ENCODE peak calls at places on chromosome 17, in eight cellular contexts. L is NT2/D1; J is tibial artery; P is transverse colon; R is bronchial epithelial cell; U is activated CD4-positive, alpha-beta T cell treated with anti-CD3 and anti-CD28 coated beads, Interleukin-2, amount 10 ng/mL, durations not matched to agents 7 days and 5 days; Q is glutamatergic neuron; O is MM.1S. Y is an unnamed sample.

GRCh38 chr17:44281570-44281969 is 13.6 kb upstream of the SLC4A1 start:
- DNase-seq in O (no peak), P (no peak), U (no peak), Q (no peak), R (no peak), J (no peak), L (no peak), Y (no peak)

GRCh38 chr17:38572665-38573365 is 32.9 kb downstream of the SRCIN1 start:
- DNase-seq in P (no peak), L (no peak), U (no peak), J (no peak), R (no peak), O (peak), Q (peak), Y (peak)

GRCh38 chr17:47895254-47895855 is 681 bp upstream of the SP2 start:
- DNase-seq in U (peak), O (peak), L (no peak), Q (no peak), R (peak), P (peak), J (no peak), Y (peak)

GRCh38 chr17:8542599-8542998 is 87.9 kb downstream of the MYH10 start:
- DNase-seq in J (no peak), P (no peak), U (no peak), O (no peak), R (no peak), Q (no peak), L (no peak), Y (no peak)

GRCh38 chr17:73637866-73638265 is 6.4 kb downstream of the SDK2 start:
- DNase-seq in Q (no peak), O (no peak), U (no peak), P (no peak), R (no peak), L (no peak), J (peak), Y (peak)

GRCh38 chr17:9020096-9020823 is 1.1 kb upstream of the NTN1 start:
- DNase-seq in Q (no peak), P (no peak), R (no peak), J (peak), U (no peak), L (no peak), O (no peak), Y (no peak)

GRCh38 chr17:34485999-34486398 is 93.4 kb upstream of the TMEM132E start:
- DNase-seq in P (no peak), Q (no peak), L (no peak), U (no peak), J (no peak), O (no peak), R (peak), Y (no peak)

GRCh38 chr17:78988152-78988551 is 8.4 kb upstream of the LGALS3BP start:
- DNase-seq in R (no peak), L (no peak), U (no peak), Q (no peak), P (no peak), O (no peak), J (no peak), Y (no peak)

GRCh38 chr17:41864498-41864836 is 756 bp downstream of the KLHL11 start:
- DNase-seq in J (no peak), O (no peak), P (no peak), U (no peak), L (no peak), R (no peak), Q (no peak), Y (no peak)

GRCh38 chr17:43142153-43142552 is 17.0 kb upstream of the BRCA1 start:
- DNase-seq in O (no peak), L (no peak), Q (no peak), R (no peak), J (no peak), U (no peak), P (no peak), Y (no peak)

GRCh38 chr17:73980517-73980916 is 223.0 kb upstream of the RPL38 start:
- DNase-seq in U (no peak), L (no peak), Q (no peak), J (no peak), R (no peak), P (no peak), O (no peak), Y (no peak)

GRCh38 chr17:76265624-76266243 is 586 bp downstream of the UBALD2 start:
- DNase-seq in J (peak), P (peak), O (no peak), R (no peak), U (peak), L (no peak), Q (peak), Y (peak)

GRCh38 chr17:69773081-69773480 is 301.9 kb upstream of the KCNJ16 start:
- DNase-seq in O (no peak), P (no peak), J (no peak), L (no peak), Q (no peak), R (no peak), U (no peak), Y (no peak)

Y was measured in D341Med.